ENCODE peak calls at places on chromosomes 2 and 18, in ten cellular contexts. W, Y, K, U, V, H, T, L, D and F are unnamed samples.

GRCh38 chr2:149885468-149885867 is 297.9 kb upstream of the MMADHC start:
- DNase-seq in T (no peak), Y (no peak), W (no peak), V (no peak), L (no peak), K (no peak), U (no peak), D (no peak), H (no peak), F (no peak)

GRCh38 chr2:74583504-74583903 is 29.0 kb downstream of the DOK1 start:
- DNase-seq in W (no peak), Y (no peak), D (no peak), K (no peak), V (no peak), T (no peak), U (peak), H (no peak), L (no peak), F (no peak)

GRCh38 chr2:70087703-70088507 is 628 bp downstream of the PCBP1 start:
- DNase-seq in Y (peak), D (no peak), L (peak), H (no peak), T (peak), V (no peak), U (peak), W (peak), K (no peak), F (peak)

GRCh38 chr2:241126201-241126611 is 23.1 kb downstream of the PASK start:
- DNase-seq in L (no peak), D (no peak), H (no peak), Y (no peak), V (no peak), K (no peak), T (peak), W (no peak), U (no peak), F (no peak)

GRCh38 chr2:110157153-110157793 is 41.7 kb upstream of the MALL start:
- DNase-seq in U (peak), H (no peak), T (no peak), L (no peak), W (no peak), K (no peak), D (no peak), Y (no peak), V (no peak), F (no peak)

GRCh38 chr18:56358608-56359007 is 279.8 kb downstream of the TXNL1 start:
- DNase-seq in W (no peak), V (no peak), D (no peak), H (no peak), U (no peak), T (no peak), Y (no peak), K (no peak), L (no peak), F (no peak)

GRCh38 chr18:32092422-32093105 is 890 bp downstream of the RNF138 start:
- DNase-seq in H (peak), W (peak), K (peak), Y (peak), T (peak), V (peak), L (peak), U (peak), D (peak), F (peak)

GRCh38 chr2:241901500-241902351 is 32.2 kb downstream of the RTP5 start:
- DNase-seq in K (no peak), Y (peak), D (no peak), V (no peak), T (peak), H (no peak), U (no peak), L (no peak), W (no peak), F (no peak)

GRCh38 chr2:88932677-88933076 is 241.2 kb downstream of the RPIA start:
- DNase-seq in H (no peak), K (no peak), T (no peak), W (no peak), D (no peak), U (no peak), L (no peak), V (no peak), Y (no peak), F (no peak)

GRCh38 chr18:59484796-59485328 is 125.8 kb upstream of the LMAN1 start:
- DNase-seq in T (no peak), Y (no peak), W (no peak), L (no peak), V (no peak), H (no peak), D (no peak), K (no peak), U (no peak), F (no peak)

GRCh38 chr2:53631313-53632125 is 136.1 kb upstream of the CHAC2 start:
- DNase-seq in L (no peak), K (no peak), T (no peak), Y (no peak), H (no peak), V (no peak), D (no peak), U (no peak), W (no peak), F (no peak)

GRCh38 chr2:43851026-43851980 is 12.5 kb downstream of the ABCG8 start:
- DNase-seq in W (no peak), Y (no peak), L (no peak), K (no peak), D (no peak), V (no peak), H (peak), U (peak), T (no peak), F (no peak)

GRCh38 chr2:3914243-3914642 is 210.9 kb downstream of the DCDC2C start:
- DNase-seq in L (no peak), Y (no peak), K (no peak), D (no peak), V (no peak), U (no peak), W (no peak), T (no peak), H (no peak), F (no peak)

GRCh38 chr2:209005371-209005770 is 418.5 kb upstream of the MAP2 start:
- DNase-seq in Y (no peak), T (no peak), V (no peak), U (no peak), H (no peak), L (no peak), W (no peak), D (no peak), K (no peak), F (no peak)

GRCh38 chr2:183680573-183680972 is 556.3 kb downstream of the NUP35 start:
- DNase-seq in D (no peak), K (no peak), Y (no peak), H (no peak), W (no peak), T (no peak), U (no peak), V (no peak), L (no peak), F (no peak)

GRCh38 chr2:169050476-169051240 is 18.7 kb upstream of the DHRS9 start:
- DNase-seq in D (no peak), T (no peak), V (no peak), Y (no peak), H (no peak), L (no peak), W (no peak), K (no peak), U (no peak), F (no peak)

GRCh38 chr2:240919161-240919781 is 13.1 kb downstream of the CROCC2 start:
- DNase-seq in V (no peak), U (no peak), T (peak), Y (no peak), W (peak), H (peak), K (no peak), L (peak), D (no peak), F (peak)

GRCh38 chr2:158936978-158937377 is 31.5 kb upstream of the TANC1 start:
- DNase-seq in U (peak), V (no peak), T (no peak), W (no peak), Y (no peak), D (no peak), K (no peak), L (no peak), H (no peak), F (peak)

GRCh38 chr2:120919771-120920437 is 184.2 kb downstream of the GLI2 start:
- DNase-seq in T (no peak), K (no peak), W (no peak), H (peak), D (no peak), Y (no peak), V (no peak), L (no peak), U (peak), F (no peak)

GRCh38 chr2:162009543-162009942 is 64.5 kb downstream of the DPP4 start:
- DNase-seq in H (no peak), T (no peak), W (no peak), U (no peak), Y (no peak), K (no peak), L (no peak), D (no peak), V (no peak), F (no peak)

GRCh38 chr18:67509711-67510110 is 6.8 kb downstream of the DSEL start:
- DNase-seq in U (peak), Y (no peak), H (no peak), K (no peak), W (no peak), T (no peak), V (no peak), L (no peak), D (no peak), F (no peak)

GRCh38 chr18:62596145-62597005 is 73.5 kb downstream of the ZCCHC2 start:
- DNase-seq in H (no peak), L (no peak), U (peak), V (no peak), Y (no peak), D (no peak), T (no peak), K (no peak), W (no peak), F (no peak)

GRCh38 chr18:79905389-79905911 is 46.0 kb downstream of the SLC66A2 start:
- DNase-seq in V (no peak), K (no peak), Y (peak), U (no peak), D (no peak), W (no peak), H (peak), T (no peak), L (no peak), F (peak)

GRCh38 chr2:232502901-232503791 is 15.5 kb upstream of the ECEL1 start:
- DNase-seq in V (peak), K (peak), Y (peak), W (peak), U (no peak), L (no peak), D (no peak), H (no peak), T (peak), F (no peak)

GRCh38 chr2:241777167-241777685 is 604 bp downstream of the GAL3ST2 start:
- DNase-seq in W (no peak), V (no peak), K (no peak), H (peak), L (no peak), Y (no peak), D (no peak), U (peak), T (peak), F (no peak)

GRCh38 chr2:32947484-32948143 is 861 bp downstream of the LTBP1 start:
- DNase-seq in W (peak), D (peak), H (no peak), K (no peak), U (peak), T (peak), L (no peak), V (no peak), Y (peak), F (peak)

GRCh38 chr2:172438741-172439508 is 11.5 kb downstream of the ITGA6 start:
- DNase-seq in L (no peak), H (no peak), T (no peak), Y (no peak), D (no peak), U (peak), K (no peak), W (no peak), V (no peak), F (no peak)

GRCh38 chr2:11236335-11236734 is 81.1 kb downstream of the SLC66A3 start:
- DNase-seq in V (no peak), K (no peak), U (no peak), W (no peak), H (no peak), L (no peak), T (no peak), Y (no peak), D (no peak), F (no peak)

GRCh38 chr2:37323770-37324535 is 680 bp downstream of the PRKD3 start:
- DNase-seq in U (peak), Y (peak), L (peak), V (peak), H (no peak), K (peak), T (peak), D (peak), W (peak), F (peak)

GRCh38 chr2:26011990-26012856 is 21.7 kb upstream of the RAB10 start:
- DNase-seq in U (no peak), Y (peak), T (no peak), L (no peak), W (no peak), K (no peak), D (no peak), V (no peak), H (no peak), F (peak)

GRCh38 chr18:48829443-48830149 is 121.2 kb downstream of the SMAD7 start:
- DNase-seq in L (no peak), H (peak), V (no peak), K (no peak), W (no peak), D (no peak), T (peak), U (no peak), Y (peak), F (peak)

GRCh38 chr2:235135990-235136561 is 184.3 kb downstream of the SH3BP4 start:
- DNase-seq in H (peak), K (no peak), L (no peak), T (peak), Y (peak), W (peak), D (peak), U (peak), V (no peak), F (no peak)

GRCh38 chr2:219045937-219046550 is 4.7 kb upstream of the CFAP65 start:
- DNase-seq in U (peak), L (no peak), H (no peak), K (no peak), T (no peak), Y (peak), D (no peak), V (no peak), W (no peak), F (no peak)

GRCh38 chr18:24628360-24628759 is 167.9 kb downstream of the HRH4 start:
- DNase-seq in U (no peak), H (no peak), W (no peak), D (no peak), T (no peak), K (no peak), Y (no peak), L (no peak), V (no peak), F (no peak)

GRCh38 chr2:136572335-136572734 is 193.0 kb upstream of the THSD7B start:
- DNase-seq in W (no peak), K (no peak), T (no peak), L (no peak), H (no peak), U (no peak), V (no peak), Y (no peak), D (no peak), F (no peak)